ENCODE peak calls at places on chromosomes 5 and 9, in ten cellular contexts. S is NCI-H1105 treated with DMSO at 0.1 percent for 48 hours; C is GM23248; R is T47D; T is SK-N-SH; X is AML-193; V is CD8-positive, alpha-beta T cell; L is endothelial cell; J is NCI-H2029; F is stimulated activated CD8-positive, alpha-beta memory T cell treated with anti-CD3 and anti-CD28 coated beads, Interleukin-2, amount 100 ng/mL, for 1 hour. U is an unnamed sample.

GRCh38 chr5:120436996-120437395 is 27.1 kb upstream of the PRR16 start:
- DNase-seq in R (no peak), F (no peak), S (no peak), L (no peak), T (no peak), J (no peak), X (no peak), C (peak; percentile 25), V (no peak), U (no peak)

GRCh38 chr5:64147849-64148441 is 17.7 kb upstream of the RNF180 start:
- DNase-seq in S (peak; percentile 19), L (peak; percentile 66), J (no peak), T (peak; percentile 47), F (no peak), X (peak; percentile 1), V (no peak), R (peak; percentile 61), C (peak; percentile 71), U (peak; percentile 56)

GRCh38 chr5:62354028-62354874 is 48.2 kb downstream of the KIF2A start:
- DNase-seq in L (no peak), T (peak; percentile 44), C (peak; percentile 81), V (no peak), S (peak; percentile 37), J (peak; percentile 30), F (no peak), X (peak; percentile 49), R (no peak), U (no peak)

GRCh38 chr9:34431661-34432060 is 26.7 kb downstream of the FAM219A start:
- DNase-seq in T (peak; percentile 36), X (no peak), C (no peak), J (no peak), R (no peak), F (no peak), S (no peak), L (no peak), V (no peak), U (no peak)

GRCh38 chr9:136090768-136091581 is 4.1 kb downstream of the NACC2 start:
- DNase-seq in T (peak; percentile 38), V (no peak), S (no peak), X (no peak), J (no peak), R (no peak), L (no peak), C (no peak), F (no peak), U (peak; percentile 55)

GRCh38 chr5:138752341-138752950 is 779 bp upstream of the CTNNA1 start:
- DNase-seq in L (peak; percentile 19), C (peak; percentile 54), S (no peak), J (no peak), V (no peak), R (peak; percentile 41), T (no peak), X (no peak), F (no peak), U (peak; percentile 34)

GRCh38 chr9:35577486-35577885 is 27.6 kb upstream of the TESK1 start:
- DNase-seq in V (no peak), F (no peak), X (no peak), S (no peak), R (no peak), T (no peak), C (no peak), L (no peak), J (no peak), U (no peak)

GRCh38 chr9:15135167-15135792 is 171.7 kb downstream of the TTC39B start:
- DNase-seq in R (no peak), T (peak; percentile 82), X (peak; percentile 58), L (peak; percentile 65), F (no peak), C (peak; percentile 86), J (peak; percentile 40), V (no peak), S (peak; percentile 85), U (no peak)

GRCh38 chr9:88759374-88759773 is 224.4 kb downstream of the NXNL2 start:
- DNase-seq in F (no peak), S (no peak), R (no peak), C (no peak), X (no peak), V (no peak), J (no peak), T (no peak), L (no peak), U (no peak)

GRCh38 chr5:171675511-171675910 is 110.1 kb upstream of the SMIM23 start:
- DNase-seq in S (no peak), X (no peak), F (no peak), R (no peak), T (no peak), L (no peak), C (no peak), J (no peak), V (no peak), U (no peak)

GRCh38 chr5:72144762-72145161 is 37.5 kb downstream of the MAP1B start:
- DNase-seq in R (no peak), C (no peak), L (no peak), T (no peak), X (no peak), F (no peak), S (no peak), J (no peak), V (no peak), U (no peak)